ENCODE peak calls at places on chromosome 18, in five cellular contexts. I, Y, P, T and Z are unnamed samples.

GRCh38 chr18:13879492-13879891 is 35.8 kb downstream of the MC2R start:
- DNase-seq in I (no peak), Y (no peak), P (no peak), T (no peak), Z (no peak)

GRCh38 chr18:36942264-36942663 is 113.3 kb downstream of the KIAA1328 start:
- DNase-seq in I (peak), Y (peak), P (no peak), T (no peak), Z (peak)

GRCh38 chr18:51107594-51108305 is 77.7 kb downstream of the SMAD4 start:
- DNase-seq in I (peak), Y (peak), P (no peak), T (no peak), Z (no peak)

GRCh38 chr18:75777630-75778029 is 350.1 kb upstream of the SMIM21 start:
- DNase-seq in I (no peak), Y (no peak), P (no peak), T (no peak), Z (no peak)

GRCh38 chr18:22432672-22433137 is 15.0 kb upstream of the CTAGE1 start:
- DNase-seq in I (peak), Y (peak), P (peak), T (peak), Z (no peak)

GRCh38 chr18:58992301-58993231 is 127.9 kb downstream of the ZNF532 start:
- DNase-seq in I (no peak), Y (no peak), P (no peak), T (no peak), Z (no peak)

GRCh38 chr18:76822510-76823165 is at the start of gene ZNF236:
- DNase-seq in I (peak), Y (peak), P (peak), T (peak), Z (peak)

GRCh38 chr18:55582325-55582724 is 5.7 kb downstream of the TCF4 start:
- DNase-seq in I (no peak), Y (no peak), P (no peak), T (no peak), Z (no peak)

GRCh38 chr18:48949051-48949605 is 1.6 kb downstream of the SMAD7 start:
- DNase-seq in I (no peak), Y (no peak), P (peak), T (peak), Z (no peak)

GRCh38 chr18:76985951-76986236 is 146.7 kb downstream of the MBP start:
- DNase-seq in I (no peak), Y (no peak), P (no peak), T (no peak), Z (no peak)

GRCh38 chr18:74351354-74351753 is 35.7 kb downstream of the C18orf63 start:
- DNase-seq in I (peak), Y (peak), P (no peak), T (no peak), Z (no peak)

GRCh38 chr18:63949068-63949737 is at the start of gene HMSD:
- DNase-seq in I (no peak), Y (no peak), P (peak), T (peak), Z (no peak)

GRCh38 chr18:37396981-37397720 is 168.4 kb downstream of the CELF4 start:
- DNase-seq in I (peak), Y (no peak), P (no peak), T (no peak), Z (no peak)

GRCh38 chr18:52131845-52132244 is 208.2 kb upstream of the DCC start:
- DNase-seq in I (no peak), Y (no peak), P (no peak), T (no peak), Z (no peak)

GRCh38 chr18:25310045-25310444 is 41.9 kb downstream of the ZNF521 start:
- DNase-seq in I (peak), Y (no peak), P (no peak), T (no peak), Z (peak)

GRCh38 chr18:37231251-37231650 is 334.3 kb downstream of the CELF4 start:
- DNase-seq in I (no peak), Y (no peak), P (no peak), T (no peak), Z (no peak)

GRCh38 chr18:63603772-63604171 is 16.6 kb downstream of the SERPINB13 start:
- DNase-seq in I (peak), Y (no peak), P (no peak), T (no peak), Z (no peak)

GRCh38 chr18:374735-375168 is 106.9 kb upstream of the THOC1 start:
- DNase-seq in I (no peak), Y (no peak), P (peak), T (no peak), Z (no peak)

GRCh38 chr18:70456376-70456775 is 167.5 kb downstream of the SOCS6 start:
- DNase-seq in I (no peak), Y (no peak), P (no peak), T (no peak), Z (no peak)

GRCh38 chr18:33135951-33136660 is 304.4 kb downstream of the CCDC178 start:
- DNase-seq in I (no peak), Y (no peak), P (no peak), T (no peak), Z (no peak)

GRCh38 chr18:40235881-40236280 is 1719.2 kb upstream of the PIK3C3 start:
- DNase-seq in I (no peak), Y (no peak), P (no peak), T (no peak), Z (no peak)

GRCh38 chr18:40902436-40902835 is 1052.6 kb upstream of the PIK3C3 start:
- DNase-seq in I (no peak), Y (no peak), P (no peak), T (no peak), Z (no peak)

GRCh38 chr18:52888014-52888413 is 548.0 kb downstream of the DCC start:
- DNase-seq in I (no peak), Y (no peak), P (no peak), T (no peak), Z (no peak)

GRCh38 chr18:41731887-41732286 is 223.1 kb upstream of the PIK3C3 start:
- DNase-seq in I (no peak), Y (no peak), P (no peak), T (no peak), Z (no peak)

GRCh38 chr18:10051877-10052631 is 138.2 kb downstream of the VAPA start:
- DNase-seq in I (peak), Y (no peak), P (no peak), T (no peak), Z (no peak)

GRCh38 chr18:9708057-9708881 is at the start of gene RAB31:
- DNase-seq in I (peak), Y (peak), P (peak), T (peak), Z (peak)

GRCh38 chr18:48031011-48031480 is 100.6 kb upstream of the SMAD2 start:
- DNase-seq in I (peak), Y (peak), P (peak), T (no peak), Z (no peak)

GRCh38 chr18:49812321-49813070 is 837 bp downstream of the ACAA2 start:
- DNase-seq in I (peak), Y (no peak), P (no peak), T (no peak), Z (peak)

GRCh38 chr18:8984131-8984670 is 118.3 kb upstream of the NDUFV2 start:
- DNase-seq in I (no peak), Y (no peak), P (no peak), T (no peak), Z (no peak)

GRCh38 chr18:68779169-68779568 is 18.7 kb upstream of the CCDC102B start:
- DNase-seq in I (peak), Y (no peak), P (no peak), T (no peak), Z (no peak)

GRCh38 chr18:59114160-59114559 is 25.5 kb upstream of the SEC11C start:
- DNase-seq in I (peak), Y (no peak), P (no peak), T (no peak), Z (no peak)

GRCh38 chr18:49933530-49933929 is 120.2 kb upstream of the ACAA2 start:
- DNase-seq in I (peak), Y (no peak), P (no peak), T (no peak), Z (no peak)

GRCh38 chr18:11323359-11323819 is 174.0 kb upstream of the PIEZO2 start:
- DNase-seq in I (peak), Y (no peak), P (no peak), T (no peak), Z (no peak)

GRCh38 chr18:79507076-79507545 is 111.4 kb downstream of the NFATC1 start:
- DNase-seq in I (no peak), Y (no peak), P (peak), T (peak), Z (peak)
- TF ChIP-seq POLR2A in I (no peak), Y (no peak), P (no peak), T (no peak), Z (peak)

GRCh38 chr18:62452280-62452824 is 70.5 kb upstream of the ZCCHC2 start:
- DNase-seq in I (peak), Y (no peak), P (no peak), T (no peak), Z (no peak)
- TF ChIP-seq POLR2A in I (no peak), Y (no peak), P (no peak), T (no peak), Z (no peak)

GRCh38 chr18:45127395-45127794 is 446.7 kb downstream of the SETBP1 start:
- DNase-seq in I (no peak), Y (no peak), P (no peak), T (no peak), Z (no peak)
- TF ChIP-seq POLR2A in I (no peak), Y (no peak), P (no peak), T (no peak), Z (no peak)

GRCh38 chr18:79624356-79624961 is 55.1 kb upstream of the CTDP1 start:
- DNase-seq in I (no peak), Y (no peak), P (peak), T (no peak), Z (no peak)
- TF ChIP-seq POLR2A in I (no peak), Y (no peak), P (no peak), T (no peak), Z (no peak)

DNA sequence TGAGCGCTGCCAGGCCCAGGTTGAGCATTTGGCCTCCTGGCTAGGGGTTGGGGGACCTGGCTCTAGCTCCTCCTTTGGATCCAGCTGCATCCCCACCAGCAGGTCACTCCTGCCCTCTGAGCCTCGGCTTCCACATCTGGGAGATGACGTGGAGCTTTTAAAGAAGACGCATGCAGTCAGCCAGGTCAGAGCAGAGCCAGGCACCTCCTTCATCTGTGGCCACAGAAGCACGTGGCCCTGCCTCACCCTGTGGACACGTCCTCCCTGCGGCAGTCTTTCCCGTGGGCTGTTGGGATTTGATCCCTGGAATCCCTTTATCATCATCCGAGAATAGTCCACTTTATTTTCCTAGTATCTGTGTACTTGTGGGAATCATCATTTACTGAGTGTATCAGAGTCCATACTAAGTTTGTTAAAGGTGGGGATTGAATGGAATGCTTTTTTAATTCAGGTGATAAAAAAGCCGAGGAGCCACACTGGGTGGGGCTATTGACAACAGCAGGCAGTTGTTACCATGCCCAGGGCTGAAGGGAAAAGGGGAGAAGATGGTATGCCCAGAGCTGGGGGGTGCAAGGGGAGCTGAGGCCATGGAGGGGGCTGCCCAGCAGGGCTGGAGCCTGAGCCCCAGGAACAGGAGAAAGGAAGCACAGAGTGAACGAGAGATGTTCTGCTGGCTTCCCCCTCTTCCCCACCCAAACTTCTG is 170.1 kb downstream of the LAMA1 start:
- DNase-seq in I (no peak), Y (no peak), P (no peak), T (no peak), Z (no peak)
- TF ChIP-seq POLR2A in I (no peak), Y (no peak), P (no peak), T (peak), Z (no peak)

DNA sequence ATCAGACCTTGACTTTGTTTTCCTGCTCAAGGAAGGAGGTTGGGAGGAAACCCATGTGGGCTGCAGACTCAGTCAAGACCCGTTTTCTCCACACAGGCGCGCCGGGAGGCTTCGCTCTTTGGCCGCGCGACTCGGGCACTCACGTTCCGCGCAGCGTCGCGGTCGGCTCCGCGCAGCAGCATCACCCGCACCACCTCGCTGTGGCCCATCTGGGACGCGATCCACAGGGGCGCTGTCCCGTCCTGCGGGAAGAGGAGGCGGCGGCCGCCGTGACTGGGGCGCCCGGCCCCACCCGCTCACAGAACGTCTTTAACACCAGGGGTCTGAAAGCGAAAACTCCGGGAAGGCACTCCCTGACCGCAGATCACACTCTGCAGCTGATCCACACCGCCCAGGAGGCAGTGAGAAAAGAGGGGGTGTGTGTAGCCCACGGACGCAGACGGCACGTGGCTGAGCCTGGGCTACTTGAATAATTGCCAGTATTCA is 33.1 kb upstream of the NPC1 start:
- DNase-seq in I (no peak), Y (peak), P (peak), T (no peak), Z (no peak)
- TF ChIP-seq POLR2A in I (no peak), Y (no peak), P (no peak), T (no peak), Z (no peak)

GRCh38 chr18:46179306-46179705 is 75.1 kb downstream of the HAUS1 start:
- DNase-seq in I (no peak), Y (no peak), P (no peak), T (no peak), Z (no peak)

GRCh38 chr18:46169464-46169941 is 65.3 kb downstream of the HAUS1 start:
- DNase-seq in I (peak), Y (no peak), P (no peak), T (no peak), Z (peak)

GRCh38 chr18:46171331-46171730 is 67.1 kb downstream of the HAUS1 start:
- DNase-seq in I (no peak), Y (no peak), P (no peak), T (no peak), Z (no peak)

GRCh38 chr18:46173393-46174316 is 69.5 kb downstream of the HAUS1 start:
- DNase-seq in I (peak), Y (peak), P (peak), T (peak), Z (peak)

DNA sequence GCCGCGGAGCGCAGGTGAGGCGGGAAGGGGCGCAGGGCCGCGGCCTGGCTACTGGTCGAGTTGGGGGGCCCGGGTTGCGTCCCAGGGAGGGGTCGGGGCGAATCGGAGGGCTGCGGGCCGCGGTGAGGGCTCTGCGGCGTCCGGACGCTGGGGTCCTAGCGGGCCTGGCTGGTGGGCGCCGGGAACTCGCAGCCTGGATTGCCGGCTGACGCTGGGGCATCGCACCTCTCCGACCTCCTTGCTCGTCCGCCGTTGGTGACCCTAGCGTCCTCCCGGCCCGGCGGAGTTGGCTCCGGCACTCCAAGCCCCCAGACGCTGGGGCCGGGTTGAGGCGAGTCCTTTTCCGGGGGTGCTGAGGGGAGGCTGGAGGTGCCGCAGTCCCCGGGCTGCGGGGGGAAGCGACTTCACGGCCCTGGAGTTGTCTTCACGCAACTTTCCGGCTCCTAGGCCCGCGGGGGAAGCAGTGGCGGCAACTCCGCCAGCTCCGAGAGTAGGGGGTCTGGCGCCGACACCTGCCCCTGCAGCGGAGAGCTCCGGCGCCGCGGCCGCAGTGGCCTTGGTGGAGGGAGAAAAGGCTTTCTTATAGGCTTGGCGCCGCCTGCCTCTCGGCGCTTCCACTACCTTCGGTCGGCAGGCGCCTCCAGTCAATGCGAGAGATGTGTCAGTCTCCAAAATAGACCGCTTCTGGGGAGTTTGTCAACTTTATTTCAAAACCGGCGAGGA is 70.3 kb downstream of the HAUS1 start:
- DNase-seq in I (peak), Y (no peak), P (peak), T (peak), Z (peak)
- TF ChIP-seq POLR2A in I (no peak), Y (no peak), P (no peak), T (no peak), Z (peak)

GRCh38 chr18:3256693-3257626 is 5.0 kb upstream of the MYL12B start:
- DNase-seq in I (peak), Y (no peak), P (peak), T (no peak), Z (no peak)
- TF ChIP-seq POLR2A in I (no peak), Y (no peak), P (no peak), T (no peak), Z (no peak)